ENCODE peak calls at places on chromosomes 6 and 20, in eight cellular contexts. One of them, this sample, is unnamed.

GRCh38 chr20:49132995-49133451 is 55.1 kb downstream of the STAU1 start:
- DNase-seq in pancreas: peak; percentile 41
- DNase-seq in endothelial cell: peak; percentile 20
- DNase-seq in IMR-90: peak; percentile 79
- DNase-seq in AG04450: peak; percentile 50
- DNase-seq in RWPE1: peak; percentile 71
- DNase-seq in A549: peak; percentile 73
- DNase-seq in endothelial cell of umbilical vein: peak; percentile 76
- DNase-seq in this sample: peak; percentile 72

GRCh38 chr20:31708839-31709534 is 13.7 kb downstream of the BCL2L1 start:
- DNase-seq in pancreas: no peak
- DNase-seq in endothelial cell: no peak
- DNase-seq in IMR-90: no peak
- DNase-seq in AG04450: no peak
- DNase-seq in RWPE1: no peak
- DNase-seq in A549: no peak
- DNase-seq in endothelial cell of umbilical vein: no peak
- DNase-seq in this sample: no peak

GRCh38 chr6:90217621-90218496 is 78.8 kb downstream of the BACH2 start:
- DNase-seq in pancreas: peak; percentile 52
- DNase-seq in endothelial cell: peak; percentile 44
- DNase-seq in IMR-90: no peak
- DNase-seq in AG04450: no peak
- DNase-seq in RWPE1: peak; percentile 7
- DNase-seq in A549: peak; percentile 87
- DNase-seq in endothelial cell of umbilical vein: no peak
- DNase-seq in this sample: no peak

GRCh38 chr6:26554669-26555504 is 16.7 kb downstream of the HMGN4 start:
- DNase-seq in pancreas: no peak
- DNase-seq in endothelial cell: peak; percentile 49
- DNase-seq in IMR-90: peak; percentile 68
- DNase-seq in AG04450: no peak
- DNase-seq in RWPE1: no peak
- DNase-seq in A549: peak; percentile 74
- DNase-seq in endothelial cell of umbilical vein: peak; percentile 69
- DNase-seq in this sample: peak; percentile 74

GRCh38 chr20:45153147-45153546 is 21.6 kb upstream of the PI3 start:
- DNase-seq in pancreas: no peak
- DNase-seq in endothelial cell: no peak
- DNase-seq in IMR-90: no peak
- DNase-seq in AG04450: no peak
- DNase-seq in RWPE1: no peak
- DNase-seq in A549: no peak
- DNase-seq in endothelial cell of umbilical vein: no peak
- DNase-seq in this sample: no peak

GRCh38 chr20:32445539-32446273 is 87.6 kb downstream of the ASXL1 start:
- DNase-seq in pancreas: no peak
- DNase-seq in endothelial cell: no peak
- DNase-seq in IMR-90: no peak
- DNase-seq in AG04450: no peak
- DNase-seq in RWPE1: no peak
- DNase-seq in A549: no peak
- DNase-seq in endothelial cell of umbilical vein: no peak
- DNase-seq in this sample: no peak

GRCh38 chr20:62609170-62609786 is 33.0 kb upstream of the SLCO4A1 start:
- DNase-seq in pancreas: peak; percentile 10
- DNase-seq in endothelial cell: no peak
- DNase-seq in IMR-90: no peak
- DNase-seq in AG04450: no peak
- DNase-seq in RWPE1: no peak
- DNase-seq in A549: no peak
- DNase-seq in endothelial cell of umbilical vein: no peak
- DNase-seq in this sample: no peak

GRCh38 chr6:18293192-18293904 is 29.0 kb upstream of the DEK start:
- DNase-seq in pancreas: no peak
- DNase-seq in endothelial cell: no peak
- DNase-seq in IMR-90: peak; percentile 23
- DNase-seq in AG04450: no peak
- DNase-seq in RWPE1: no peak
- DNase-seq in A549: peak; percentile 37
- DNase-seq in endothelial cell of umbilical vein: no peak
- DNase-seq in this sample: peak; percentile 84

GRCh38 chr6:167275001-167275400 is 16.1 kb upstream of the UNC93A start:
- DNase-seq in pancreas: no peak
- DNase-seq in endothelial cell: no peak
- DNase-seq in IMR-90: no peak
- DNase-seq in AG04450: no peak
- DNase-seq in RWPE1: no peak
- DNase-seq in A549: no peak
- DNase-seq in endothelial cell of umbilical vein: no peak
- DNase-seq in this sample: no peak

GRCh38 chr20:4666001-4666470 is 55.7 kb upstream of the PRND start:
- DNase-seq in pancreas: no peak
- DNase-seq in endothelial cell: no peak
- DNase-seq in IMR-90: peak; percentile 49
- DNase-seq in AG04450: no peak
- DNase-seq in RWPE1: peak; percentile 42
- DNase-seq in A549: no peak
- DNase-seq in endothelial cell of umbilical vein: peak; percentile 42
- DNase-seq in this sample: peak; percentile 89

GRCh38 chr6:132730560-132730959 is 16.7 kb upstream of the VNN1 start:
- DNase-seq in pancreas: no peak
- DNase-seq in endothelial cell: no peak
- DNase-seq in IMR-90: peak; percentile 94
- DNase-seq in AG04450: peak; percentile 68
- DNase-seq in RWPE1: no peak
- DNase-seq in A549: peak; percentile 62
- DNase-seq in endothelial cell of umbilical vein: no peak
- DNase-seq in this sample: peak; percentile 77

GRCh38 chr6:76885861-76886301 is 577.4 kb downstream of the HTR1B start:
- DNase-seq in pancreas: no peak
- DNase-seq in endothelial cell: no peak
- DNase-seq in IMR-90: peak; percentile 19
- DNase-seq in AG04450: no peak
- DNase-seq in RWPE1: peak; percentile 5
- DNase-seq in A549: no peak
- DNase-seq in endothelial cell of umbilical vein: no peak
- DNase-seq in this sample: no peak

GRCh38 chr20:14721926-14722325 is 384.5 kb upstream of the FLRT3 start:
- DNase-seq in pancreas: no peak
- DNase-seq in endothelial cell: no peak
- DNase-seq in IMR-90: no peak
- DNase-seq in AG04450: no peak
- DNase-seq in RWPE1: no peak
- DNase-seq in A549: no peak
- DNase-seq in endothelial cell of umbilical vein: no peak
- DNase-seq in this sample: no peak

GRCh38 chr6:74715362-74716068 is 490.3 kb downstream of the COL12A1 start:
- DNase-seq in pancreas: no peak
- DNase-seq in endothelial cell: no peak
- DNase-seq in IMR-90: peak; percentile 79
- DNase-seq in AG04450: peak; percentile 18
- DNase-seq in RWPE1: peak; percentile 24
- DNase-seq in A549: peak; percentile 1
- DNase-seq in endothelial cell of umbilical vein: no peak
- DNase-seq in this sample: no peak

DNA sequence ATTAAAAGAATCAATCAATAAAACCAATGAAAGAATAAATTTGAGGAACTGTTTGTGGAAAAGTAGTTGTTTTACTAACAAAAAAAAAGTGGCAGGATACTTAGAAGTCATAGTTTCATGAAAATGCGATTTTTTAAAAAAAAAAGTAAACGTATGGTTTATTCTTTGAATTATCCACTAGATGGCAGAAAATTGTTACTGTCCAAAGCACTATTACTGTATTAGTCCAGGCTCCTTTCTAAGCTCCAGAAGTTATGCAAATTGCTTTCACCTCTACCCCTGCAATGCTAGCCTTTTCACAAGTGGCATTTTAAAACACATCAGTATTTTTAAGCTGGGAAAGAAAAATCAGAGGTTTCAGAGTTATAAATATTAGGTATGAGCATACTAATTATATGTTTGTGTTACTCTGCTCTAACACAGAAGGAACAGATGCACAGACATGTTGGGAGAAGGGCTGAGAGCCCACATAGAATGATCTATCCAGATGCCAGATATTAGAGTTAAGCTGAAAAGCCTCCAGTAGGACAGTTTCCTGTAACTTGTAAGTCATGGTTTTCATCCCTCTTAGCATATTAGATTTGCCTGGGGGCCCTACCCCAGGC is 63.9 kb downstream of the FHL5 start:
- DNase-seq in pancreas: no peak
- DNase-seq in endothelial cell: no peak
- DNase-seq in IMR-90: peak; percentile 38
- DNase-seq in AG04450: peak; percentile 1
- DNase-seq in RWPE1: peak; percentile 18
- DNase-seq in A549: peak; percentile 10
- DNase-seq in endothelial cell of umbilical vein: peak; percentile 17
- DNase-seq in this sample: peak; percentile 19
- TF ChIP-seq CTCF in pancreas: no peak
- TF ChIP-seq CTCF in endothelial cell: peak; percentile 44
- TF ChIP-seq CTCF in IMR-90: peak; percentile 52
- TF ChIP-seq CTCF in AG04450: peak; percentile 38
- TF ChIP-seq CTCF in RWPE1: peak; percentile 43
- TF ChIP-seq CTCF in A549: peak; percentile 39
- TF ChIP-seq CTCF in endothelial cell of umbilical vein: peak; percentile 6
- TF ChIP-seq CTCF in this sample: peak; percentile 77

DNA sequence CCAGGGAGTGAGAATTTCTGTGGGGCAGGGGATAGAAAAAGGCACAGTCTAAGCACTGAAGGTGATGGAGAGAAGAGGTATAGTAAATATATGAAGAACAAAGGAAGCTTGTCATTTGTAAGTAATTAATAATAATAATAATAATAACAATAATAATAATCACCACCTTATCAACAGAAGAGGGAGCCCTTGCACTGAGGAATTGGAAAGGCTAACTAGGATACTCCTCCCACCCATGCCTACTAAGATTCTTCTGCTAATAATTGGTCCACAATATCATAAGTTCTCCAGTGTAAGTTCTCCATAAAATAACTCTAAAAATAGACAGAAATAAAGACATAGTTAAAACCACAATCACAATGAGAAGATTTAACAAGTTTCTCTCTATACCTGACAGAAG is 912 bp upstream of the OR12D3 start:
- DNase-seq in pancreas: no peak
- DNase-seq in endothelial cell: no peak
- DNase-seq in IMR-90: no peak
- DNase-seq in AG04450: no peak
- DNase-seq in RWPE1: peak; percentile 29
- DNase-seq in A549: peak; percentile 4
- DNase-seq in endothelial cell of umbilical vein: peak; percentile 14
- DNase-seq in this sample: no peak
- TF ChIP-seq CTCF in pancreas: no peak
- TF ChIP-seq CTCF in endothelial cell: peak; percentile 45
- TF ChIP-seq CTCF in IMR-90: no peak
- TF ChIP-seq CTCF in AG04450: no peak
- TF ChIP-seq CTCF in RWPE1: no peak
- TF ChIP-seq CTCF in A549: no peak
- TF ChIP-seq CTCF in endothelial cell of umbilical vein: no peak
- TF ChIP-seq CTCF in this sample: no peak

DNA sequence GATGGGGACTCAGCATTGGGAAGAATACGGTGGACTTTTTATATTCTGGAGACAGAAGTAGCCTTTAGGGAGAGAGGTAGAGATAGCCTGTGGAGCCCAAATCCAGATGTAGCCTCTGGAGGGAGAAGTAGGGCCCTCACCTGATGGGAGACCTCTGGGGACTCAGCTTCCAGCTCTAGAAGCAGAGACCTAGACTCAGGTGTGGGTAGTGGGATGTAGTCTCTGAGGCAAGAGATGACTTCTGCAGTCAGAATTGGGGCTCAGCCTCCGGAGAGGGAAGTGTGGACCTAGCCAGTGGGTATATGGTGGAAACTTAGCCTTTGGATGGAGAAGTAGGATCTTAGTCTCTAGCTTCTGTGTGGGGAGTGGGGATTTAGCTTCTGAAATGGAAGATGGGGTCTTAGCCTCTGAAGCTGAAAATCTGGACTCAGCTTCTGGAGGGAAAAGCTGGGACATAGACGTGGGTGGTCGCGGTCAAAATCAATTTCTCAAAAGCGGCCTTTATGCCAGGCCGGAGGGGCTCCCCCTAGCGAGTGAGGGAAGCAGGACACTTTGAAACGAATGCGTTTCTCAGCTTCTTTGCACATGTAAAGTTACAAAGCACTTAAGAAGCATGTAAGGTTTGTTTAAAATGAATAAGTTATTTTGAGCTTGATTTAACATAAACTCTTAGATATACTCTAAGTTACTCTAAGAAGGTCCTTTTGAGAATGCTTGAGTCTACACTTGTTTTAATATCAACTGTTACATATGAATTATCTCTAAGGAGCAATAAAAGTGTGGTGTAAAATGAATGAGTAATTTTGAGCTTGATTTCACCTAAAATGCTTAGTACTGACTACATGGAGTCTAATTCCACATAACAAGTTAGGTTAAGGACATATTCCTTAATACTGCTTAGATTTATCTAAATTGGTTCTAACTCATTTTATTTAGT is 12.9 kb upstream of the ZNF343 start:
- DNase-seq in pancreas: no peak
- DNase-seq in endothelial cell: peak; percentile 63
- DNase-seq in IMR-90: peak; percentile 46
- DNase-seq in AG04450: no peak
- DNase-seq in RWPE1: peak; percentile 42
- DNase-seq in A549: peak; percentile 61
- DNase-seq in endothelial cell of umbilical vein: peak; percentile 51
- DNase-seq in this sample: no peak
- TF ChIP-seq CTCF in pancreas: peak; percentile 69
- TF ChIP-seq CTCF in endothelial cell: peak; percentile 83
- TF ChIP-seq CTCF in IMR-90: peak; percentile 60
- TF ChIP-seq CTCF in AG04450: peak; percentile 86
- TF ChIP-seq CTCF in RWPE1: peak; percentile 97
- TF ChIP-seq CTCF in A549: peak; percentile 91
- TF ChIP-seq CTCF in endothelial cell of umbilical vein: peak; percentile 89
- TF ChIP-seq CTCF in this sample: peak; percentile 91

DNA sequence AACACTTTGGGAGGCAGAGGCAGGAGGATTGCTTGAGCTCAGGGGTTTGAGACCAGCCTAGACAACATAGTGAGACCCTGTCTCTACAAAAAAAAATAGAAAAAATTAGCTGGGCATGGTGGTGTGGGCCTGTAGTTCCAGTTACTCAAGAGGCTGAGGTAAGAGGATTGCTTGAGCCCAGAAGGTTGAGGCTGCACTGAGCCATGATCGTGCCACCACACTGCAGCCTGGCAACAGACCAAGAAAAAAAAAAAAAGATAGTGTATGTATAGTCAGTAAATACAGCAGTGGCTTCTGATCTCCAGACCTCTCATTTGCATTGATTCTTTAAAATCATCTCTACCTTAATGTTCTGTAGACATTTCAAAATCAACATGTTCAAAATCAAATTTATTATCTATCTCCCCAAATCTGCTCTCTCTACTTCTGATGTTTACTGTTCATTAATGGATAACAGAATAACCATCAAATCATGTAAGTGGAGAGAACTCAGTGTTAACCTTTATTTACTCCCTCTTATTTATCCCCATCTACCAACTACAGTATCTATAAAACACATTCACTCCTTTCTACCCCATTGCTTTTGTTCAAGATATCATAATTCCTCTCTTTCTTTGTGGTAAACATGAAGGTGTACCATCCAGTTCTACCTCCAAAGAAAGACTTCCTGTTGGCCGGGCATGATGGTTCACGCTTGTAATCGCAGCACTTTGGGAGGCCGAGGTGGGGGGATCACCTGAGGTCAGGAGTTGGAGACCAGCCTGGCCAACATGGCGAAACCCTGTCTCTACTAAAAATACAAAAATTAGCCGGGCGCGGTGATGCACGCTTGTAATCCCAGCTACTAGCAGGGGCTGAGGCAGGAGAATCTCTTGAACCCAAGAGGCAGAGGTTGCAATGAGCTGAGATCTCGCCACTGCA is 7.7 kb downstream of the PROCR start:
- DNase-seq in pancreas: no peak
- DNase-seq in endothelial cell: no peak
- DNase-seq in IMR-90: no peak
- DNase-seq in AG04450: no peak
- DNase-seq in RWPE1: no peak
- DNase-seq in A549: no peak
- DNase-seq in endothelial cell of umbilical vein: no peak
- DNase-seq in this sample: no peak
- TF ChIP-seq CTCF in pancreas: no peak
- TF ChIP-seq CTCF in endothelial cell: no peak
- TF ChIP-seq CTCF in IMR-90: no peak
- TF ChIP-seq CTCF in AG04450: no peak
- TF ChIP-seq CTCF in RWPE1: no peak
- TF ChIP-seq CTCF in A549: no peak
- TF ChIP-seq CTCF in endothelial cell of umbilical vein: no peak
- TF ChIP-seq CTCF in this sample: no peak

This sample was measured in HFFc6.